ENCODE peak calls at places on chromosomes 3 and 15, in seven cellular contexts. M is K562, E is sigmoid colon, C is upper lobe of left lung, K is transverse colon, X is tibial nerve, R is ovary. T is an unnamed sample.

GRCh38 chr3:72449551-72449950 is 398.7 kb downstream of the SHQ1 start:
- DNase-seq in M (no peak), R (no peak), C (no peak), K (no peak), X (no peak), E (no peak), T (no peak)

GRCh38 chr15:42401544-42402478 is 42.5 kb downstream of the CAPN3 start:
- DNase-seq in R (no peak), E (no peak), C (no peak), K (no peak), M (peak; percentile 46), X (no peak), T (no peak)

GRCh38 chr15:82030191-82030590 is 15.6 kb downstream of the MEX3B start:
- DNase-seq in E (no peak), K (no peak), C (no peak), X (no peak), R (no peak), M (no peak), T (no peak)

GRCh38 chr15:69185706-69186105 is 25.3 kb downstream of the GLCE start:
- DNase-seq in M (no peak), R (no peak), C (no peak), E (no peak), X (no peak), K (no peak), T (no peak)

GRCh38 chr15:90641581-90642463 is 75.3 kb upstream of the BLM start:
- DNase-seq in M (no peak), X (no peak), K (no peak), C (no peak), R (no peak), E (no peak), T (no peak)

GRCh38 chr3:185929192-185930151 is 8.3 kb downstream of the TRA2B start:
- DNase-seq in M (peak; percentile 55), C (no peak), K (no peak), R (no peak), E (no peak), X (no peak), T (no peak)

GRCh38 chr3:117692416-117692995 is 982.9 kb downstream of the TUSC7 start:
- DNase-seq in C (no peak), M (no peak), X (no peak), E (no peak), R (no peak), K (no peak), T (no peak)

GRCh38 chr3:194874206-194874605 is 188.5 kb downstream of the FAM43A start:
- DNase-seq in M (no peak), E (no peak), R (no peak), C (no peak), X (no peak), K (no peak), T (no peak)

GRCh38 chr15:57339321-57339720 is 37.0 kb upstream of the CGNL1 start:
- DNase-seq in M (no peak), R (no peak), C (no peak), K (no peak), X (no peak), E (no peak), T (no peak)

GRCh38 chr3:107523361-107524213 is 825 bp downstream of the BBX start:
- DNase-seq in R (peak; percentile 49), K (peak; percentile 61), E (peak; percentile 82), M (peak; percentile 44), C (peak; percentile 59), X (peak; percentile 19), T (peak; percentile 64)

GRCh38 chr3:60708191-60708975 is 542.9 kb downstream of the FHIT start:
- DNase-seq in X (no peak), R (no peak), E (no peak), K (no peak), M (no peak), C (no peak), T (no peak)

GRCh38 chr15:53665930-53666329 is 93.5 kb downstream of the WDR72 start:
- DNase-seq in K (no peak), R (no peak), E (no peak), C (no peak), M (no peak), X (no peak), T (no peak)

GRCh38 chr3:194274424-194275085 is 76.6 kb downstream of the CPN2 start:
- DNase-seq in R (peak; percentile 16), K (no peak), M (no peak), E (peak; percentile 56), X (no peak), C (no peak), T (no peak)

GRCh38 chr3:73681610-73682009 is 56.9 kb upstream of the PDZRN3 start:
- DNase-seq in X (no peak), R (no peak), K (no peak), C (no peak), E (no peak), M (no peak), T (no peak)

GRCh38 chr15:31828594-31828993 is 201.7 kb upstream of the CHRNA7 start:
- DNase-seq in R (no peak), K (no peak), X (no peak), E (no peak), M (no peak), C (no peak), T (no peak)

GRCh38 chr3:53846134-53846850 is at the start of the genes CHDH and IL17RB:
- DNase-seq in M (peak; percentile 35), C (peak; percentile 80), E (no peak), K (peak; percentile 84), X (no peak), R (peak; percentile 76), T (peak; percentile 89)

GRCh38 chr15:28128036-28128435 is 28.9 kb upstream of the OCA2 start:
- DNase-seq in X (no peak), C (peak; percentile 48), K (no peak), R (no peak), M (no peak), E (no peak), T (peak; percentile 25)

GRCh38 chr15:24763891-24764290 is 88.3 kb downstream of the NPAP1 start:
- DNase-seq in C (no peak), K (no peak), X (no peak), R (no peak), M (no peak), E (no peak), T (no peak)

GRCh38 chr3:38763569-38763968 is 52.4 kb downstream of the SCN10A start:
- DNase-seq in R (no peak), K (no peak), E (no peak), M (no peak), X (no peak), C (no peak), T (no peak)

GRCh38 chr3:117998071-117998470 is 1036.6 kb downstream of the IGSF11 start:
- DNase-seq in R (no peak), X (no peak), M (no peak), E (no peak), K (no peak), C (no peak), T (no peak)

GRCh38 chr15:32855942-32856341 is 138.1 kb downstream of the GREM1 start:
- DNase-seq in E (no peak), C (no peak), R (no peak), X (no peak), K (no peak), M (no peak), T (no peak)

GRCh38 chr3:100602506-100603444 is 6.6 kb upstream of the ADGRG7 start:
- DNase-seq in R (no peak), X (no peak), K (no peak), E (no peak), M (peak; percentile 28), C (no peak), T (no peak)
- H3K4me3 ChIP-seq in R (no peak overlapping the region), X (no peak overlapping the region), K (no peak overlapping the region), E (no peak overlapping the region), M (no peak overlapping the region), C (no peak overlapping the region), T (no peak overlapping the region)

GRCh38 chr3:187955076-187955952 is 198.6 kb upstream of the LPP start:
- DNase-seq in C (no peak), K (no peak), E (peak; percentile 68), M (no peak), R (peak; percentile 56), X (peak; percentile 22), T (no peak)
- TF ChIP-seq EP300 in C (no peak), K (no peak), E (no peak), M (no peak), R (peak; percentile 32), X (peak; percentile 92), T (no peak)

GRCh38 chr3:133956333-133956732 is 60.7 kb upstream of the RAB6B start:
- DNase-seq in C (no peak), X (no peak), M (no peak), K (no peak), R (no peak), E (no peak), T (no peak)
- TF ChIP-seq CTCF in C (no peak), X (no peak), M (no peak), K (no peak), R (no peak), E (no peak), T (no peak)

DNA sequence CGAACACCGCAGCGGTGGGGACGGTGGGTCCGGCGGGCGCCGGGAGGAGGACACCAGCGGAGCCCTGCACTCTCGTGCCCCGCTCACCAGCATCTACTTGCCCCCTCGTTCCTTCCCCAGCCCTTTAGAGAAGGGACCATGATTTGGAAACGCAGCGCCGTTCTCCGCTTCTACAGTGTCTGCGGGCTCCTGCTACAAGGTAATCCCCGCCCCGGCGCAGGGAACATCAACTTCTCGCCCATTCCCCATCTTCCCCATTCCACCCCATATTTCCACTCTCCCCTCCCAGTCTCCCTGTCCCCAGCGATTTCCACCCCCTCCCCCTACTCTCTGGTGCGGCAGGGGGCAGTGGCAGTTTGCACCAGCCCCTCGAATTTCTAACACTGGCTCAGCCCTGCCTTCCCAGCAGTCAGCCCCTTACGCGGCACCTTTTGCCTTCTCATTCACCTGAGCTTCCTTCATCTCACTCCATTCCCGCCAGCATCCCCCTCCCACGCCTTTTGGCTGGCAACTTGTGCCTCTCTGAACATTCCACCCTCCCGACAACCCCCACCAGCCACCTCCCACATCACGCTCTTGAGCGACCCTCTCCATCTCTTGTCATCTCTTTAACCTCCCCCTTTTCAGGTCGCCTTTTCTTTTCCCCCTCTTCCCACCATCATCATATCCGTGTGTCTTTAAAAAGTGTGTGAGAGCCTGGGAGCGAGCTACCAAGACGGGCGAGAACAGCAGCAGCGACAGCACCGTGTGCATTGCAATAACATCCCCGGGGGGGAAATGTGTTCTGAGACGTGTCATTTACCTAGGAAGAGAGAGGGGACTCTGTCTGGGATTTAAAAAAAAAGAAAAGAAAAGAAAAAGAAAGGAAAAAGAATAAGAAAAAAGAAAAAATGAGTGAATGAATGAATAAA is 936 bp downstream of the CADM2 start:
- DNase-seq in R (no peak), E (no peak), K (no peak), X (no peak), M (no peak), C (no peak), T (no peak)
- H3K4me3 ChIP-seq in R (peak overlapping the region; percentile 47), E (peak overlapping the region; percentile 52), K (peak overlapping the region; percentile 41), X (peak overlapping the region; percentile 42), M (no peak overlapping the region), C (peak overlapping the region; percentile 41), T (peak overlapping the region; percentile 55)